ENCODE peak calls at places on chromosomes 12 and 14, in seven cellular contexts. G, I, R, A, Z, Y and C are unnamed samples.

GRCh38 chr14:61404637-61405036 is 83.3 kb downstream of the PRKCH start:
- DNase-seq in G (no peak), I (no peak), R (no peak), A (no peak), Z (no peak), Y (no peak), C (no peak)

GRCh38 chr12:51951199-51951842 is at the start of gene ACVR1B:
- DNase-seq in G (peak), I (peak), R (peak), A (peak), Z (peak), Y (peak), C (peak)

GRCh38 chr14:99164712-99165111 is 107.3 kb downstream of the BCL11B start:
- DNase-seq in G (no peak), I (no peak), R (no peak), A (no peak), Z (no peak), Y (no peak), C (no peak)

GRCh38 chr12:30989754-30990153 is 63.2 kb downstream of the TSPAN11 start:
- DNase-seq in G (peak), I (no peak), R (no peak), A (no peak), Z (no peak), Y (no peak), C (no peak)

GRCh38 chr14:38212996-38213395 is 5.3 kb downstream of the SSTR1 start:
- DNase-seq in G (no peak), I (no peak), R (no peak), A (no peak), Z (no peak), Y (no peak), C (no peak)

GRCh38 chr14:96160913-96161310 is 43.7 kb upstream of the BDKRB2 start:
- DNase-seq in G (no peak), I (no peak), R (no peak), A (no peak), Z (no peak), Y (no peak), C (no peak)

GRCh38 chr12:12671850-12672660 is 23.9 kb downstream of the GPR19 start:
- DNase-seq in G (no peak), I (peak), R (no peak), A (no peak), Z (no peak), Y (no peak), C (no peak)

GRCh38 chr12:89040146-89040964 is 311.9 kb downstream of the DUSP6 start:
- DNase-seq in G (no peak), I (peak), R (no peak), A (no peak), Z (no peak), Y (no peak), C (no peak)

GRCh38 chr14:32512813-32513212 is 183.7 kb downstream of the AKAP6 start:
- DNase-seq in G (no peak), I (no peak), R (no peak), A (no peak), Z (no peak), Y (no peak), C (no peak)

GRCh38 chr12:62328296-62328921 is 68.2 kb downstream of the USP15 start:
- DNase-seq in G (no peak), I (no peak), R (no peak), A (no peak), Z (no peak), Y (no peak), C (no peak)

GRCh38 chr12:11823043-11823442 is 173.6 kb downstream of the ETV6 start:
- DNase-seq in G (no peak), I (no peak), R (peak), A (no peak), Z (no peak), Y (no peak), C (no peak)

GRCh38 chr14:89349196-89350008 is 67.6 kb downstream of the FOXN3 start:
- DNase-seq in G (peak), I (no peak), R (no peak), A (no peak), Z (peak), Y (no peak), C (peak)

GRCh38 chr12:2376855-2377657 is 324.3 kb downstream of the CACNA1C start:
- DNase-seq in G (peak), I (no peak), R (no peak), A (no peak), Z (no peak), Y (no peak), C (no peak)

GRCh38 chr12:3140284-3140683 is 63.1 kb downstream of the TSPAN9 start:
- DNase-seq in G (no peak), I (no peak), R (no peak), A (no peak), Z (no peak), Y (no peak), C (no peak)

GRCh38 chr12:95830335-95831089 is 28.2 kb upstream of the SNRPF start:
- DNase-seq in G (no peak), I (no peak), R (no peak), A (no peak), Z (no peak), Y (no peak), C (no peak)

GRCh38 chr14:99753225-99754140 is 39.7 kb upstream of the EML1 start:
- DNase-seq in G (no peak), I (no peak), R (no peak), A (no peak), Z (no peak), Y (no peak), C (no peak)

GRCh38 chr14:100063314-100063941 is 1.8 kb upstream of the EVL start:
- DNase-seq in G (no peak), I (no peak), R (no peak), A (no peak), Z (no peak), Y (no peak), C (no peak)

GRCh38 chr12:12676605-12677004 is 19.4 kb downstream of the GPR19 start:
- DNase-seq in G (no peak), I (no peak), R (no peak), A (no peak), Z (no peak), Y (no peak), C (no peak)

GRCh38 chr14:70907996-70908917 is 998 bp downstream of the PCNX1 start:
- DNase-seq in G (peak), I (peak), R (no peak), A (peak), Z (no peak), Y (no peak), C (peak)

GRCh38 chr14:56199095-56199975 is 81.1 kb downstream of the PELI2 start:
- DNase-seq in G (no peak), I (peak), R (peak), A (peak), Z (no peak), Y (peak), C (no peak)

GRCh38 chr12:51819851-51820720 is 28.4 kb downstream of the FIGNL2 start:
- DNase-seq in G (no peak), I (no peak), R (no peak), A (no peak), Z (no peak), Y (peak), C (no peak)

GRCh38 chr14:79483472-79483871 is 727.8 kb downstream of the DIO2 start:
- DNase-seq in G (no peak), I (peak), R (peak), A (no peak), Z (no peak), Y (peak), C (no peak)

GRCh38 chr14:102913341-102914211 is 8.9 kb upstream of the AMN start:
- DNase-seq in G (no peak), I (no peak), R (no peak), A (no peak), Z (no peak), Y (no peak), C (no peak)

GRCh38 chr12:81176796-81177195 is 98.9 kb downstream of the ACSS3 start:
- DNase-seq in G (no peak), I (no peak), R (no peak), A (no peak), Z (no peak), Y (no peak), C (no peak)

GRCh38 chr12:69330475-69331473 is 17.4 kb upstream of the LYZ start:
- DNase-seq in G (peak), I (no peak), R (no peak), A (no peak), Z (no peak), Y (no peak), C (no peak)

GRCh38 chr14:56310643-56311042 is 192.4 kb downstream of the PELI2 start:
- DNase-seq in G (no peak), I (peak), R (no peak), A (no peak), Z (no peak), Y (no peak), C (no peak)

GRCh38 chr14:51442513-51443175 is 202.6 kb downstream of the TMX1 start:
- DNase-seq in G (no peak), I (peak), R (peak), A (peak), Z (no peak), Y (peak), C (no peak)